ENCODE peak calls at places on chromosomes 6 and 20, in six cellular contexts. V is fibroblast of the aortic adventitia, E is endodermal cell, P is endothelial cell of umbilical vein, A is OCI-LY7, L is GM23338. N is an unnamed sample.

GRCh38 chr6:139743629-139744028 is 369.2 kb upstream of the CITED2 start:
- DNase-seq in V (peak; percentile 95), E (no peak), P (peak; percentile 94), A (no peak), L (no peak), N (no peak)

GRCh38 chr20:43894531-43894930 is 20.1 kb upstream of the TOX2 start:
- DNase-seq in V (no peak), E (peak; percentile 75), P (no peak), A (no peak), L (peak; percentile 64), N (no peak)

GRCh38 chr6:84967389-84967788 is 203.0 kb upstream of the TBX18 start:
- DNase-seq in V (peak; percentile 65), E (peak; percentile 83), P (peak; percentile 75), A (peak; percentile 5), L (peak; percentile 86), N (peak; percentile 47)

GRCh38 chr20:62618622-62619529 is 23.4 kb upstream of the SLCO4A1 start:
- DNase-seq in V (no peak), E (no peak), P (no peak), A (peak; percentile 56), L (peak; percentile 24), N (no peak)

GRCh38 chr6:37442416-37443218 is 9.6 kb downstream of the CMTR1 start:
- DNase-seq in V (peak; percentile 34), E (no peak), P (peak; percentile 26), A (no peak), L (no peak), N (peak; percentile 3)

GRCh38 chr20:38147166-38147565 is 17.9 kb downstream of the TGM2 start:
- DNase-seq in V (no peak), E (no peak), P (no peak), A (no peak), L (no peak), N (no peak)

GRCh38 chr6:44355640-44356039 is 13.2 kb downstream of the SPATS1 start:
- DNase-seq in V (no peak), E (no peak), P (no peak), A (no peak), L (no peak), N (no peak)

GRCh38 chr6:109892451-109893435 is 85.4 kb upstream of the GPR6 start:
- DNase-seq in V (no peak), E (peak; percentile 58), P (no peak), A (no peak), L (peak; percentile 82), N (peak; percentile 12)

GRCh38 chr20:25576783-25577530 is 8.4 kb downstream of the NINL start:
- DNase-seq in V (no peak), E (no peak), P (no peak), A (no peak), L (no peak), N (no peak)

GRCh38 chr6:33964387-33964786 is 160.6 kb upstream of the MLN start:
- DNase-seq in V (no peak), E (peak; percentile 7), P (no peak), A (no peak), L (no peak), N (no peak)

GRCh38 chr6:40131675-40132074 is 197.4 kb upstream of the MOCS1 start:
- DNase-seq in V (no peak), E (no peak), P (no peak), A (no peak), L (no peak), N (no peak)

GRCh38 chr20:17504326-17504897 is 26.8 kb downstream of the BFSP1 start:
- DNase-seq in V (peak; percentile 10), E (peak; percentile 75), P (no peak), A (no peak), L (peak; percentile 30), N (no peak)

GRCh38 chr6:143187173-143187908 is 126.7 kb downstream of the AIG1 start:
- DNase-seq in V (peak; percentile 93), E (no peak), P (no peak), A (no peak), L (no peak), N (no peak)

GRCh38 chr6:162940426-162940825 is 212.7 kb downstream of the PACRG start:
- DNase-seq in V (no peak), E (no peak), P (no peak), A (no peak), L (no peak), N (no peak)

GRCh38 chr6:144447487-144447886 is 162.4 kb downstream of the UTRN start:
- DNase-seq in V (peak; percentile 32), E (no peak), P (peak; percentile 55), A (no peak), L (no peak), N (no peak)

GRCh38 chr20:63833776-63834544 is 2.9 kb upstream of the ZBTB46 start:
- DNase-seq in V (peak; percentile 72), E (no peak), P (no peak), A (no peak), L (no peak), N (no peak)

GRCh38 chr6:108598316-108598863 is 37.7 kb downstream of the FOXO3 start:
- DNase-seq in V (peak; percentile 74), E (no peak), P (no peak), A (peak; percentile 40), L (no peak), N (peak; percentile 46)

GRCh38 chr6:47366335-47366879 is 56.7 kb upstream of the TNFRSF21 start:
- DNase-seq in V (no peak), E (no peak), P (no peak), A (no peak), L (no peak), N (no peak)

GRCh38 chr6:160733045-160733646 is 31.1 kb downstream of the PLG start:
- DNase-seq in V (peak; percentile 48), E (peak; percentile 74), P (no peak), A (peak; percentile 86), L (peak; percentile 82), N (peak; percentile 25)

DNA sequence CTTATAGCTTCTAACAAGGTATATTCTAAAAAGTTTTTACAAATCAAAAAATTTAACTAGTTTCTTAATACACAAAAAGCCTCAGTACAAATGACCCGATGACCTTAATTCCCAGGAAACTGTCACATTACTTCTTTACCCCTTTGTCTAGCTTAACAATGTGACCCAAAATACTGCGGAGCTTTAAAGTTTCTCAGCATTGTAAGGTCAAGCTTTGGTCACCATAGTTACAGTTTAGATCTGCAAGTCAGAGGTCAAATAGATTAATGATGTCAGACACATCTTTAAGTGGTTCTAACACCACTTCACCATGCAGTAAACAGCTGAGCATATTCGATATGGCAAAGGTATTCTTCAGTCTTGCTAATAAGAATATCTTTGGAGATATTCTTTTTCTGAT is 36.8 kb upstream of the FLRT3 start:
- DNase-seq in V (no peak), E (no peak), P (no peak), A (no peak), L (peak; percentile 42), N (no peak)
- H3K4me3 ChIP-seq in V (no peak overlapping the region), E (no peak overlapping the region), P (no peak overlapping the region), A (no peak overlapping the region), L (no peak overlapping the region), N (no peak overlapping the region)

DNA sequence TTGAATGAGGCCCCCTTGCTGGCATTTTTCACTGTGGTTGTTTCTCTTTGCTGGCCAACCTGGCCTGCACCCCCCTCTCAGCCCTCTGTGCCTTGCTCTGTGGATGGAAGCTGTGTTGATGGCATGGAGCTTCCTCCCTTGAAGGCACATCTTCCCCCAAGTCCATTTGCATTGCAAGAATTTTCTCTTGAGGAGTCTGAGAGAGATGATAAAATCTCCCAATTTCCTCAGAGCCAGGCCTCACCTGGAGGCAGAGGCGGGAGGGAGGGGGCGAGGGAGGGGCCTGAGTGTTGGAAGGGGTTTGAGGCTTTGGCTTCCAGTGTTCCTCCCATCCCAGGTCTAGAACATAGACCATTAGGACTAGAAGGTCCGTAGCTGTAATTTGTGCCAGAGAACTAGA is 175.1 kb downstream of the SCP2D1 start:
- DNase-seq in V (no peak), E (no peak), P (no peak), A (no peak), L (no peak), N (no peak)
- TF ChIP-seq CTCF in V (no peak), E (no peak), P (no peak), A (no peak), L (no peak), N (no peak)

GRCh38 chr6:79927758-79928157 is 19.6 kb downstream of the ELOVL4 start:
- DNase-seq in V (no peak), E (no peak), P (no peak), A (no peak), L (no peak), N (no peak)
- H3K4me3 ChIP-seq in V (no peak overlapping the region), E (no peak overlapping the region), P (no peak overlapping the region), A (no peak overlapping the region), L (no peak overlapping the region), N (no peak overlapping the region)

DNA sequence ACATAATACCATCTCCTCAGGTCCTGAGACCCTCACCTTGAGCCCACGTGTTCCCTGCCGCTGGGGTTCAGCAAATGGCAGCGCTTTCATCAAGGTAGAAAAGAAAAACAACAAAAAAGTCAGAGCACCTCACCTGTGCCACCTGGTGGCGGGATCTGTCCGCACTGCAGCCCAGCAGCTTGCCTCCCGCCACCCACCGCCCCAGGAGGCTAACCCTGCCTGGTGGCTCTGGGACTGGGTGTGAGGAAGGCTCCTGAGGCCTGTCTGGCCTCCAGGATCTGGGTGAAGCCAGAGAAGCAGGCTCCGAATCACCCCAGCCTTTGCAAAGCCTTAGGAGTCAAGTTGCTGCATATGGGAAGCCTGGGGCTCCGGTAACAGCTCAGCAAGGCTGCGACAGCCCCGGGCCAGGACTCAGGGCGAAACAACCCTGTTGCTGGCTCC is 270.8 kb downstream of the BMP7 start:
- DNase-seq in V (no peak), E (peak; percentile 92), P (no peak), A (peak; percentile 58), L (peak; percentile 86), N (peak; percentile 22)
- TF ChIP-seq CTCF in V (no peak), E (peak; percentile 97), P (peak; percentile 24), A (peak; percentile 88), L (peak; percentile 78), N (peak; percentile 82)

DNA sequence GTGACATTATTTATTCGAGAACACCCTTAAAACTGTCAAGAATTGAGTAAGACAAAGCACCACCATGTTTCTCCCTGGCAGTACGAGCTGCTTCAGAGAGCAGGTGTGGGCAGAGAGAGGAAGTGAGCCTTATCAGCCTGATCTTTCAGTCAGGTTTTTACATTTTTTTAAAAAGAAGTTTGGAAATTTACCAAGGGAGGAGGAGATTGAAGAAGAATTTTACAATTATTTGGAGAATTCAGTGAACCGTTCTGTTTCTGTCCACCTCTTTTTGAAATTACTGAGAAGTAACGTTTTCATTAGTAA is 75.5 kb downstream of the ZDHHC14 start:
- DNase-seq in V (no peak), E (no peak), P (no peak), A (no peak), L (no peak), N (no peak)
- H3K4me3 ChIP-seq in V (no peak overlapping the region), E (no peak overlapping the region), P (no peak overlapping the region), A (no peak overlapping the region), L (no peak overlapping the region), N (no peak overlapping the region)

GRCh38 chr6:159527351-159527750 is 165.7 kb downstream of the SOD2 start:
- DNase-seq in V (no peak), E (no peak), P (no peak), A (no peak), L (peak; percentile 57), N (no peak)
- TF ChIP-seq CTCF in V (no peak), E (peak; percentile 72), P (no peak), A (peak; percentile 44), L (peak; percentile 52), N (no peak)

GRCh38 chr6:41728954-41729353 is 6.5 kb downstream of the TFEB start:
- DNase-seq in V (no peak), E (no peak), P (no peak), A (no peak), L (no peak), N (no peak)
- H3K4me3 ChIP-seq in V (no peak overlapping the region), E (no peak overlapping the region), P (no peak overlapping the region), A (peak overlapping the region; percentile 91), L (no peak overlapping the region), N (no peak overlapping the region)